ENCODE peak calls at places on chromosomes 16 and 17, in four cellular contexts. D is SK-N-SH, S is K562, B is GM12878. T is an unnamed sample.
A peak's percentile ranks its signal among the peaks of the same experiment; 100 is the strongest.

GRCh38 chr17:59406808-59407381 is 75.4 kb downstream of the YPEL2 start:
- DNase-seq in D (peak; percentile 74), S (no peak), B (no peak), T (no peak)

GRCh38 chr16:83713597-83713996 is 94.2 kb upstream of the HSBP1 start:
- DNase-seq in D (peak; percentile 17), S (peak; percentile 54), B (no peak), T (no peak)

GRCh38 chr17:29155235-29155965 is 24.8 kb downstream of the MYO18A start:
- DNase-seq in D (peak; percentile 66), S (peak; percentile 72), B (no peak), T (no peak)

GRCh38 chr16:5450435-5451104 is 353.0 kb upstream of the EEF2KMT start:
- DNase-seq in D (no peak), S (no peak), B (no peak), T (peak; percentile 33)

GRCh38 chr17:57110152-57110542 is 25.1 kb downstream of the AKAP1 start:
- DNase-seq in D (no peak), S (no peak), B (no peak), T (no peak)

GRCh38 chr16:9469512-9469911 is 378.1 kb downstream of the HAPSTR1 start:
- DNase-seq in D (no peak), S (no peak), B (no peak), T (no peak)

GRCh38 chr17:82257473-82257872 is 16.0 kb downstream of the CSNK1D start:
- DNase-seq in D (peak; percentile 73), S (peak; percentile 62), B (no peak), T (peak; percentile 54)

GRCh38 chr17:74008196-74008595 is 195.3 kb upstream of the RPL38 start:
- DNase-seq in D (peak; percentile 75), S (no peak), B (no peak), T (peak; percentile 46)

GRCh38 chr17:80034654-80034976 is 1.1 kb downstream of the TBC1D16 start:
- DNase-seq in D (no peak), S (no peak), B (no peak), T (no peak)

GRCh38 chr17:72477529-72477928 is 356.7 kb downstream of the SOX9 start:
- DNase-seq in D (no peak), S (no peak), B (no peak), T (no peak)

GRCh38 chr17:48427598-48427997 is 2.4 kb downstream of the SKAP1 start:
- DNase-seq in D (no peak), S (peak; percentile 52), B (no peak), T (no peak)

GRCh38 chr17:76388966-76389888 is 4.8 kb downstream of the SPHK1 start:
- DNase-seq in D (no peak), S (peak; percentile 34), B (no peak), T (no peak)

GRCh38 chr16:19127674-19128131 is 13.9 kb downstream of the ITPRIPL2 start:
- DNase-seq in D (no peak), S (no peak), B (peak; percentile 57), T (no peak)

GRCh38 chr17:59026176-59026939 is 80.3 kb downstream of the TRIM37 start:
- DNase-seq in D (no peak), S (no peak), B (no peak), T (no peak)

GRCh38 chr16:89921131-89921698 is 1.9 kb upstream of the TUBB3 start:
- DNase-seq in D (no peak), S (no peak), B (no peak), T (no peak)

GRCh38 chr17:21295036-21295952 is 10.8 kb downstream of the MAP2K3 start:
- DNase-seq in D (peak; percentile 79), S (no peak), B (no peak), T (no peak)

GRCh38 chr16:30805370-30806169 is 18.6 kb upstream of the ZNF629 start:
- DNase-seq in D (peak; percentile 96), S (peak; percentile 90), B (no peak), T (peak; percentile 79)

GRCh38 chr17:42112552-42113176 is at the start of gene DHX58:
- DNase-seq in D (no peak), S (peak; percentile 43), B (peak; percentile 90), T (no peak)

GRCh38 chr16:89122322-89122831 is 28.7 kb downstream of the ACSF3 start:
- DNase-seq in D (no peak), S (no peak), B (no peak), T (peak; percentile 11)

GRCh38 chr17:66673668-66674276 is 161.1 kb upstream of the CACNG5 start:
- DNase-seq in D (peak; percentile 70), S (no peak), B (no peak), T (peak; percentile 54)

GRCh38 chr17:40316571-40317344 is 7.8 kb downstream of the RARA start:
- DNase-seq in D (peak; percentile 87), S (no peak), B (no peak), T (peak; percentile 69)

GRCh38 chr16:11087691-11088431 is 143.5 kb downstream of the CLEC16A start:
- DNase-seq in D (no peak), S (no peak), B (no peak), T (peak; percentile 31)

GRCh38 chr17:17603178-17603894 is 11.8 kb upstream of the PEMT start:
- DNase-seq in D (no peak), S (no peak), B (no peak), T (no peak)

GRCh38 chr17:28270926-28271325 is 48.1 kb upstream of the TMEM97 start:
- DNase-seq in D (no peak), S (no peak), B (no peak), T (no peak)

GRCh38 chr16:525520-526180 is 1.9 kb upstream of the CAPN15 start:
- DNase-seq in D (no peak), S (no peak), B (peak; percentile 62), T (no peak)

GRCh38 chr17:20127660-20128413 is 118.7 kb downstream of the SPECC1 start:
- DNase-seq in D (no peak), S (no peak), B (no peak), T (no peak)

GRCh38 chr17:8124350-8125195 is 667 bp upstream of the HES7 start:
- DNase-seq in D (no peak), S (no peak), B (no peak), T (no peak)

GRCh38 chr17:7479389-7480192 is at the start of gene ZBTB4:
- DNase-seq in D (peak; percentile 92), S (peak; percentile 70), B (no peak), T (peak; percentile 56)

GRCh38 chr17:44084131-44084538 is 13.6 kb downstream of the G6PC3 start:
- DNase-seq in D (peak; percentile 78), S (peak; percentile 50), B (no peak), T (peak; percentile 69)

GRCh38 chr17:44082206-44082605 is 11.7 kb downstream of the G6PC3 start:
- DNase-seq in D (peak; percentile 14), S (no peak), B (no peak), T (no peak)

GRCh38 chr17:44081681-44082080 is 11.1 kb downstream of the G6PC3 start:
- DNase-seq in D (no peak), S (no peak), B (no peak), T (no peak)

GRCh38 chr17:44084921-44085320 is 14.4 kb downstream of the G6PC3 start:
- DNase-seq in D (no peak), S (no peak), B (no peak), T (no peak)

DNA sequence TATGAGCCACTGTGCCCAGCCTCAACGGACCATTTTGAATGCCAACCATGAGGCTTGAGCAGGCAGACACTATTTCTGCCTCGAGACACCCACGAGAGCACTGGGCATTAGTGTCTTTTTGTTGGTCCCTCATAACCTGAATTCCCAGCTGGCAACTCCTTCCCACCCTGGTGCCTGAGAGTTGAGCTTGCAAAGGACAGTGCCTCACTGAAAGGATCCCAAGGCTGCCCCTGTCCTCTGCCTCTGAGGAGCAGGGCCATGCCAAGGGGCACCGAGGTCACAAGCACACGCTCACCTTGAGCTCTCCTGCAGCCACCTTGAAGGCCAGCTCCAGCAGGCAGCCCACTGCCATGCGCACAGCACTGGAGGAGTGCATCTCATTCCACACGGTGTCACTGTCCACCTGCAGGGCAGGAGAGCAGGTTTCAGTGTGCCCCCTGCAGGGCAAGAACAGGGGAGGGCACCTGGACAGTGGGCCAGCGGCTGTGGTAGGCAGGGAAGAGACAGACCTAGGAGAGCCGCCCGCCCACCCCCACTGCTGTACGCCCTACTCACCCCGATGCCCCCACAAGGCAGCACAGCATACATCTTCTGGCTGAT is 12.8 kb downstream of the G6PC3 start:
- DNase-seq in D (peak; percentile 50), S (no peak), B (no peak), T (peak; percentile 26)
- TF ChIP-seq USF1 in D (no peak), S (no peak), B (no peak), T (no peak)

GRCh38 chr16:85570735-85571562 is 42.2 kb upstream of the GSE1 start:
- DNase-seq in D (no peak), S (peak; percentile 84), B (peak; percentile 77), T (no peak)
- TF ChIP-seq USF1 in D (no peak), S (peak; percentile 94), B (peak; percentile 82), T (no peak)

GRCh38 chr17:50112694-50113093 is 17.3 kb downstream of the SAMD14 start:
- DNase-seq in D (no peak), S (no peak), B (no peak), T (no peak)
- TF ChIP-seq USF1 in D (no peak), S (no peak), B (no peak), T (no peak)

GRCh38 chr16:50655558-50656055 is 25.5 kb downstream of the SNX20 start:
- DNase-seq in D (no peak), S (no peak), B (no peak), T (no peak)
- TF ChIP-seq USF1 in D (no peak), S (no peak), B (no peak), T (no peak)

DNA sequence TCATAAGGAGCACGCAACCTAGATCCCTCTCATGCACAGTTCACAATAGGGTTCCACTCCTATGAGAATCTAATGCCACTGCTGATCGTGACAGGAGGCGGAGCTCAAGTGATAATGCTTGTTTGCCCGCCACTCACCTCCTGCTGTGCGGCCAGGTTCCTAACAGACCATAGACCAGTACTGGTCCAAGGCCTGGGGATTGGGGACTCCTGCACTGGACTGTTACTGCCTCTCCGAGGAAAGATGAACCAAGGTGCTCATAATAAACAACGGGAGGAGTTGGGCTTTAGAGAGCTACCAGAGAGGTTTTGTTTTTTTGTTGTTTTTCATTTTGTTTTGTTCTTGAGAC is 58.2 kb downstream of the TK2 start:
- DNase-seq in D (no peak), S (no peak), B (no peak), T (peak; percentile 18)
- TF ChIP-seq USF1 in D (no peak), S (no peak), B (no peak), T (no peak)

GRCh38 chr16:54063374-54063773 is 223.2 kb downstream of the IRX3 start:
- DNase-seq in D (no peak), S (no peak), B (no peak), T (no peak)

GRCh38 chr16:54059319-54059718 is 227.3 kb downstream of the IRX3 start:
- DNase-seq in D (peak; percentile 19), S (no peak), B (no peak), T (no peak)

GRCh38 chr16:54060599-54061355 is 225.8 kb downstream of the IRX3 start:
- DNase-seq in D (peak; percentile 59), S (no peak), B (no peak), T (no peak)

GRCh38 chr16:54061454-54061853 is 225.1 kb downstream of the IRX3 start:
- DNase-seq in D (no peak), S (no peak), B (no peak), T (no peak)

GRCh38 chr16:54062361-54063346 is 223.9 kb downstream of the IRX3 start:
- DNase-seq in D (no peak), S (no peak), B (no peak), T (no peak)
- TF ChIP-seq USF1 in D (no peak), S (no peak), B (no peak), T (no peak)

GRCh38 chr16:35792516-35793285 is 2333.3 kb downstream of the TP53TG3F start:
- DNase-seq in D (no peak), S (no peak), B (no peak), T (no peak)
- TF ChIP-seq USF1 in D (no peak), S (no peak), B (no peak), T (no peak)

GRCh38 chr17:69474171-69474831 is 59.8 kb downstream of the MAP2K6 start:
- DNase-seq in D (no peak), S (no peak), B (no peak), T (no peak)
- TF ChIP-seq USF1 in D (no peak), S (no peak), B (no peak), T (no peak)